ENCODE peak calls at places on chromosome 21, in ten cellular contexts. One of them, this sample, is unnamed.

GRCh38 chr21:32562426-32562825 is 22.9 kb downstream of the TCP10L start:
- DNase-seq in keratinocyte: no peak
- DNase-seq in GM23248: peak
- DNase-seq in prostate gland: peak
- DNase-seq in fibroblast of the aortic adventitia: peak
- DNase-seq in heart left ventricle: peak
- DNase-seq in epithelial cell of proximal tubule: no peak
- DNase-seq in body of pancreas: peak
- DNase-seq in Caco-2: no peak
- DNase-seq in IMR-90: peak
- DNase-seq in this sample: peak

GRCh38 chr21:43754948-43755781 is 20.9 kb downstream of the CSTB start:
- DNase-seq in prostate gland: no peak
- DNase-seq in Caco-2: no peak
- DNase-seq in keratinocyte: no peak
- DNase-seq in IMR-90: no peak
- DNase-seq in fibroblast of the aortic adventitia: no peak
- DNase-seq in heart left ventricle: no peak
- DNase-seq in GM23248: no peak
- DNase-seq in body of pancreas: peak
- DNase-seq in epithelial cell of proximal tubule: no peak
- DNase-seq in this sample: no peak

GRCh38 chr21:34302496-34302895 is 61.3 kb upstream of the KCNE2 start:
- DNase-seq in IMR-90: peak
- DNase-seq in keratinocyte: no peak
- DNase-seq in Caco-2: no peak
- DNase-seq in fibroblast of the aortic adventitia: no peak
- DNase-seq in heart left ventricle: no peak
- DNase-seq in body of pancreas: no peak
- DNase-seq in GM23248: peak
- DNase-seq in epithelial cell of proximal tubule: no peak
- DNase-seq in prostate gland: no peak
- DNase-seq in this sample: no peak

GRCh38 chr21:33412832-33413519 is 9.8 kb downstream of the IFNGR2 start:
- DNase-seq in keratinocyte: no peak
- DNase-seq in epithelial cell of proximal tubule: no peak
- DNase-seq in Caco-2: peak
- DNase-seq in GM23248: no peak
- DNase-seq in heart left ventricle: no peak
- DNase-seq in prostate gland: no peak
- DNase-seq in body of pancreas: peak
- DNase-seq in IMR-90: no peak
- DNase-seq in fibroblast of the aortic adventitia: no peak
- DNase-seq in this sample: no peak

GRCh38 chr21:42031816-42032215 is 21.7 kb upstream of the ZBTB21 start:
- DNase-seq in heart left ventricle: no peak
- DNase-seq in Caco-2: no peak
- DNase-seq in fibroblast of the aortic adventitia: no peak
- DNase-seq in GM23248: no peak
- DNase-seq in keratinocyte: no peak
- DNase-seq in IMR-90: no peak
- DNase-seq in epithelial cell of proximal tubule: no peak
- DNase-seq in body of pancreas: no peak
- DNase-seq in prostate gland: peak
- DNase-seq in this sample: no peak

GRCh38 chr21:42547906-42548365 is 34.3 kb downstream of the SLC37A1 start:
- DNase-seq in IMR-90: no peak
- DNase-seq in GM23248: no peak
- DNase-seq in heart left ventricle: no peak
- DNase-seq in prostate gland: no peak
- DNase-seq in Caco-2: no peak
- DNase-seq in epithelial cell of proximal tubule: no peak
- DNase-seq in keratinocyte: no peak
- DNase-seq in fibroblast of the aortic adventitia: no peak
- DNase-seq in body of pancreas: no peak
- DNase-seq in this sample: no peak

GRCh38 chr21:32233055-32233546 is 45.7 kb downstream of the MIS18A start:
- DNase-seq in Caco-2: no peak
- DNase-seq in keratinocyte: no peak
- DNase-seq in GM23248: peak
- DNase-seq in prostate gland: no peak
- DNase-seq in IMR-90: peak
- DNase-seq in fibroblast of the aortic adventitia: no peak
- DNase-seq in heart left ventricle: no peak
- DNase-seq in epithelial cell of proximal tubule: peak
- DNase-seq in body of pancreas: no peak
- DNase-seq in this sample: no peak

GRCh38 chr21:15908187-15908586 is 178.4 kb downstream of the USP25 start:
- DNase-seq in prostate gland: no peak
- DNase-seq in heart left ventricle: no peak
- DNase-seq in epithelial cell of proximal tubule: no peak
- DNase-seq in GM23248: peak
- DNase-seq in body of pancreas: no peak
- DNase-seq in fibroblast of the aortic adventitia: peak
- DNase-seq in keratinocyte: no peak
- DNase-seq in IMR-90: peak
- DNase-seq in Caco-2: no peak
- DNase-seq in this sample: no peak

GRCh38 chr21:42314616-42315295 is 453 bp downstream of the TFF3 start:
- DNase-seq in keratinocyte: no peak
- DNase-seq in IMR-90: no peak
- DNase-seq in heart left ventricle: no peak
- DNase-seq in body of pancreas: no peak
- DNase-seq in epithelial cell of proximal tubule: no peak
- DNase-seq in fibroblast of the aortic adventitia: no peak
- DNase-seq in prostate gland: no peak
- DNase-seq in Caco-2: no peak
- DNase-seq in GM23248: no peak
- DNase-seq in this sample: no peak

GRCh38 chr21:22710725-22711124 is 1712.5 kb downstream of the NCAM2 start:
- DNase-seq in epithelial cell of proximal tubule: no peak
- DNase-seq in Caco-2: no peak
- DNase-seq in prostate gland: no peak
- DNase-seq in keratinocyte: no peak
- DNase-seq in IMR-90: no peak
- DNase-seq in GM23248: no peak
- DNase-seq in body of pancreas: no peak
- DNase-seq in fibroblast of the aortic adventitia: no peak
- DNase-seq in heart left ventricle: no peak
- DNase-seq in this sample: no peak

GRCh38 chr21:37074546-37074945 is 1.5 kb downstream of the TTC3 start:
- DNase-seq in keratinocyte: no peak
- DNase-seq in heart left ventricle: no peak
- DNase-seq in epithelial cell of proximal tubule: no peak
- DNase-seq in GM23248: peak
- DNase-seq in fibroblast of the aortic adventitia: no peak
- DNase-seq in prostate gland: no peak
- DNase-seq in IMR-90: no peak
- DNase-seq in Caco-2: no peak
- DNase-seq in body of pancreas: no peak
- DNase-seq in this sample: no peak

GRCh38 chr21:38228115-38228514 is 28.7 kb upstream of the KCNJ15 start:
- DNase-seq in epithelial cell of proximal tubule: no peak
- DNase-seq in heart left ventricle: no peak
- DNase-seq in IMR-90: no peak
- DNase-seq in GM23248: no peak
- DNase-seq in keratinocyte: no peak
- DNase-seq in fibroblast of the aortic adventitia: no peak
- DNase-seq in Caco-2: no peak
- DNase-seq in prostate gland: peak
- DNase-seq in body of pancreas: peak
- DNase-seq in this sample: no peak
- H3K4me3 ChIP-seq in epithelial cell of proximal tubule: no peak
- H3K4me3 ChIP-seq in heart left ventricle: no peak
- H3K4me3 ChIP-seq in IMR-90: no peak
- H3K4me3 ChIP-seq in GM23248: no peak
- H3K4me3 ChIP-seq in keratinocyte: no peak
- H3K4me3 ChIP-seq in fibroblast of the aortic adventitia: no peak
- H3K4me3 ChIP-seq in Caco-2: no peak
- H3K4me3 ChIP-seq in prostate gland: no peak
- H3K4me3 ChIP-seq in body of pancreas: no peak
- H3K4me3 ChIP-seq in this sample: no peak

DNA sequence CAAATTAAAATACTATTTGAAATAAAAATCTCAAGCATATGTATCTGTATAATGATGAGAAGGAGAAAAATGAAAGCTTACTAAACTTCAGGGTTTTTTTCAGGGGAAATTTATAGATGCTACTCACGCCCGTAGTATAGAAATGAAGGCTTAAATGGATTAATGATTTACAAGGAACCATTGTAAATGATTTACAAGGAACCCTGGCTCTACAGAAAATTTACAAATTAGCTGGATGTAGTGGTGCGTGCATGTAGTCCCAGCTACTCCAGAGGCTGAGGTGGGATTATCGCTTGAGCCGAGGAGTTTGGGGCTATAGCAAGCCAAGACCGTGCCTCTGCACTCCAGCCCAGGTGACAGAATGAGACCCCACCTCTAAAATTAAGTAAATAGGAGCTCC is 150.5 kb downstream of the PCBP3 start:
- DNase-seq in body of pancreas: no peak
- DNase-seq in epithelial cell of proximal tubule: peak
- DNase-seq in IMR-90: no peak
- DNase-seq in prostate gland: no peak
- DNase-seq in fibroblast of the aortic adventitia: no peak
- DNase-seq in Caco-2: no peak
- DNase-seq in heart left ventricle: no peak
- DNase-seq in GM23248: no peak
- DNase-seq in keratinocyte: no peak
- DNase-seq in this sample: no peak
- H3K4me3 ChIP-seq in body of pancreas: no peak
- H3K4me3 ChIP-seq in epithelial cell of proximal tubule: no peak
- H3K4me3 ChIP-seq in IMR-90: no peak
- H3K4me3 ChIP-seq in prostate gland: no peak
- H3K4me3 ChIP-seq in fibroblast of the aortic adventitia: no peak
- H3K4me3 ChIP-seq in Caco-2: no peak
- H3K4me3 ChIP-seq in heart left ventricle: no peak
- H3K4me3 ChIP-seq in GM23248: no peak
- H3K4me3 ChIP-seq in keratinocyte: no peak
- H3K4me3 ChIP-seq in this sample: no peak

GRCh38 chr21:45012661-45013270 is 61.6 kb upstream of the ADARB1 start:
- DNase-seq in IMR-90: no peak
- DNase-seq in body of pancreas: peak
- DNase-seq in GM23248: no peak
- DNase-seq in prostate gland: no peak
- DNase-seq in heart left ventricle: no peak
- DNase-seq in keratinocyte: no peak
- DNase-seq in epithelial cell of proximal tubule: peak
- DNase-seq in fibroblast of the aortic adventitia: no peak
- DNase-seq in Caco-2: peak
- DNase-seq in this sample: no peak
- H3K4me3 ChIP-seq in IMR-90: no peak
- H3K4me3 ChIP-seq in body of pancreas: no peak
- H3K4me3 ChIP-seq in GM23248: peak
- H3K4me3 ChIP-seq in prostate gland: no peak
- H3K4me3 ChIP-seq in heart left ventricle: no peak
- H3K4me3 ChIP-seq in keratinocyte: peak
- H3K4me3 ChIP-seq in epithelial cell of proximal tubule: peak
- H3K4me3 ChIP-seq in fibroblast of the aortic adventitia: no peak
- H3K4me3 ChIP-seq in Caco-2: peak
- H3K4me3 ChIP-seq in this sample: no peak

GRCh38 chr21:45641480-45642035 is 2.0 kb upstream of the PCBP3 start:
- DNase-seq in heart left ventricle: no peak
- DNase-seq in fibroblast of the aortic adventitia: no peak
- DNase-seq in epithelial cell of proximal tubule: no peak
- DNase-seq in Caco-2: no peak
- DNase-seq in IMR-90: no peak
- DNase-seq in prostate gland: no peak
- DNase-seq in keratinocyte: no peak
- DNase-seq in GM23248: no peak
- DNase-seq in body of pancreas: no peak
- DNase-seq in this sample: no peak

GRCh38 chr21:45640888-45641479 is 2.5 kb upstream of the PCBP3 start:
- DNase-seq in IMR-90: peak
- DNase-seq in GM23248: peak
- DNase-seq in prostate gland: no peak
- DNase-seq in heart left ventricle: no peak
- DNase-seq in Caco-2: no peak
- DNase-seq in body of pancreas: no peak
- DNase-seq in fibroblast of the aortic adventitia: peak
- DNase-seq in epithelial cell of proximal tubule: no peak
- DNase-seq in keratinocyte: no peak
- DNase-seq in this sample: peak

GRCh38 chr21:45642122-45642813 is 1.3 kb upstream of the PCBP3 start:
- DNase-seq in heart left ventricle: no peak
- DNase-seq in GM23248: peak
- DNase-seq in epithelial cell of proximal tubule: no peak
- DNase-seq in body of pancreas: no peak
- DNase-seq in prostate gland: no peak
- DNase-seq in fibroblast of the aortic adventitia: no peak
- DNase-seq in keratinocyte: no peak
- DNase-seq in Caco-2: no peak
- DNase-seq in IMR-90: no peak
- DNase-seq in this sample: no peak

GRCh38 chr21:45643021-45643980 is at the start of gene PCBP3:
- DNase-seq in epithelial cell of proximal tubule: no peak
- DNase-seq in body of pancreas: peak
- DNase-seq in prostate gland: peak
- DNase-seq in fibroblast of the aortic adventitia: peak
- DNase-seq in Caco-2: peak
- DNase-seq in IMR-90: peak
- DNase-seq in GM23248: peak
- DNase-seq in heart left ventricle: peak
- DNase-seq in keratinocyte: peak
- DNase-seq in this sample: peak

DNA sequence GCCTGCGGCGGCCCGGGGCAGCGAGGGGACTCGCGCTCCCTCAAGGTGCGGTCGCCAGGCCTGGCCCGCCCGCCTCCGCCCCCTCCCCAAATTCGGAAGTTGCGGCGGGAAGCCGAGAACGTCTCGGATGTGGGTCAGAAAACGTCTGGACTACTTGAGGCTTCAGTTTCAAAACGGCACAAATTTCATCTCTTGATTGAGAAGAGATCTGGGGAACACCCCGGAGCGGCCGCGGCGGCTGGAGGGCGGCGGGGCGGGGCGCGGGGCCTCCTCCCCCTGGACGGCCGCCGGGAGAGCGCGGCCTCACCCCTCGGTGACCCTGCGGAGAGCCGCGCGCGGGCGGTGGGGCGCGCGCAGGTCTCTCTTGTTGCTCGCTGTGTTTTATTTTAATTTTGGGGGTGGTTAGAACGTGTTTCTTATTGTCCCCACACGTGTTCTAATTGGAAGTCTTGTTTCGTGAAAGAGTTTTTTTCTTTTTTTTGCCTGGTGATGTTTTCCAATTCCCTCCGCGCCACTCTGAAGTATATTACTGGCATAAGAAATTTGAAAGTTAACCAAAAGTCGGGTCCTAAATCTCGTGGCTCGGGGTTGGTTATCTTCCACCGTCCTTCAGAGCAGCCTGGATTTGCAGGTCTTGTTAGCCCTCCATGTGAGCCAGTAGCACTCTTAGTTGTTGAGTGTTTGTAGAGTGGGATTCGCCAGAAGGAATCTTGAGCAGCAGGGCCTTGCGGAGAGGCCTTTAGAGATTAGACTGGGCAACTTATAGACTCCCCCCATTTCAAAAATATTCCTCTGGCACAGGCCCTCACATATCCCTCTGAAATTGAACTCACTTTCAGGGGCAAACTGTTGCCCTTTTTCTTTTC is 749 bp downstream of the PCBP3 start:
- DNase-seq in heart left ventricle: no peak
- DNase-seq in keratinocyte: no peak
- DNase-seq in IMR-90: no peak
- DNase-seq in fibroblast of the aortic adventitia: no peak
- DNase-seq in GM23248: peak
- DNase-seq in epithelial cell of proximal tubule: no peak
- DNase-seq in body of pancreas: no peak
- DNase-seq in Caco-2: no peak
- DNase-seq in prostate gland: no peak
- DNase-seq in this sample: peak
- H3K4me3 ChIP-seq in heart left ventricle: peak
- H3K4me3 ChIP-seq in keratinocyte: peak
- H3K4me3 ChIP-seq in IMR-90: peak
- H3K4me3 ChIP-seq in fibroblast of the aortic adventitia: peak
- H3K4me3 ChIP-seq in GM23248: peak
- H3K4me3 ChIP-seq in epithelial cell of proximal tubule: no peak
- H3K4me3 ChIP-seq in body of pancreas: no peak
- H3K4me3 ChIP-seq in Caco-2: peak
- H3K4me3 ChIP-seq in prostate gland: peak
- H3K4me3 ChIP-seq in this sample: peak